ENCODE peak calls at places on chromosomes 11 and 22, in six cellular contexts. X is WTC11, C is stomach, T is ovary, R is AG09319, B is mesothelial cell of epicardium. O is an unnamed sample.
A peak's percentile ranks its signal among the peaks of the same experiment; 100 is the strongest.

GRCh38 chr11:129803533-129803932 is 12.1 kb upstream of the TMEM45B start:
- DNase-seq in X (no peak), C (no peak), T (no peak), R (no peak), B (no peak), O (peak; percentile 74)

GRCh38 chr22:28670153-28670552 is 9.5 kb downstream of the TTC28 start:
- DNase-seq in X (no peak), C (no peak), T (no peak), R (no peak), B (no peak), O (no peak)

GRCh38 chr11:118338637-118339061 is 3.9 kb downstream of the CD3D start:
- DNase-seq in X (no peak), C (peak; percentile 66), T (no peak), R (no peak), B (no peak), O (no peak)

GRCh38 chr22:24112188-24112587 is 69.1 kb upstream of the SUSD2 start:
- DNase-seq in X (no peak), C (no peak), T (no peak), R (no peak), B (no peak), O (no peak)

GRCh38 chr11:116975661-116976060 is 122.6 kb downstream of the SIK3 start:
- DNase-seq in X (no peak), C (no peak), T (no peak), R (no peak), B (no peak), O (no peak)

GRCh38 chr22:22759371-22759770 is 115.0 kb downstream of the GGTLC2 start:
- DNase-seq in X (no peak), C (no peak), T (no peak), R (no peak), B (no peak), O (no peak)

GRCh38 chr11:111402411-111402810 is 23.3 kb upstream of the POU2AF1 start:
- DNase-seq in X (no peak), C (peak; percentile 56), T (no peak), R (no peak), B (no peak), O (no peak)

GRCh38 chr11:69356703-69357457 is 62.9 kb downstream of the MYEOV start:
- DNase-seq in X (no peak), C (peak; percentile 15), T (no peak), R (no peak), B (no peak), O (peak; percentile 32)

GRCh38 chr11:130037881-130038601 is 31.7 kb upstream of the APLP2 start:
- DNase-seq in X (no peak), C (no peak), T (no peak), R (no peak), B (no peak), O (peak; percentile 55)

DNA sequence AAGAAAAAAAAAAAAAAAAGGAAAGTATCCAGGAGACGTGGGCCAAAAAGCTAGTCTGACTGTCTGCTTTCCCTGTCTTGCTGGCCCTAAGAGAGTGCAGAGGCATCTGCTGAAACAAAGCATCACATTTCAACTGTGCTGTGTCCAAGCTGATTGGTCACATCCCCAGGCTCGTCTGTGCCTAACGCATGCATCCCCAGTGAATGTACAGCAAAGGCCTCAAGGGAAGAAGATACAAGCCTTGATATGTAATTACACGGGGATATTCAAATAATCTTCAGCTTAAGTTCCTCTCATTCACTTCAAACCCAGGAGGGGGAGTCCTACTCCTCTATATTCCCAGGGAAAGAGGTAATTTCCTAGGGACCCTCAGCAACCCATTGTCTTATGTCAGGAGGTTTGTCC is 5.4 kb upstream of the SORL1 start:
- DNase-seq in X (no peak), C (no peak), T (no peak), R (no peak), B (no peak), O (no peak)
- TF ChIP-seq CTCF in X (no peak), C (no peak), T (no peak), R (peak; percentile 11), B (no peak), O (peak; percentile 55)

DNA sequence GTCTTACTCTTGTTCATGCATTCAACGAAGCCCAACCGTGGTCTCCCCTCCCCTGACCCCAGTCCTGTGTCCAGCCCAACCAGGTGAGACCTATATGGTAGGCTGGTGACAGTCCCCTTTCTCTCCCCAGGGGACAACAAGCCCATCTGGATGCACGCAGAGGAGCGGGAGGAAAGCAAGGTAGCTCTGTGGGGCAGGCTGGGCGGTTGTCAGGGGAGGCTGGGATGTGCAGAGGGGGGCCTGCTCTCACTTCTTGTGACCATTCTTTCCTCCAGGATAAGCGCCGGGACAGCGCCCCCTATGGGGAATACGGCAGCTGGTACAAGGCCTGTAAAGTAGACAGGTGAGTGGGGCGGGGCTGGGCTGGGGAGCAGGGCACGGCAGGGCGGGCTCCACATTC is 3.5 kb upstream of the RAB1B start:
- DNase-seq in X (peak; percentile 90), C (peak; percentile 36), T (no peak), R (no peak), B (no peak), O (peak; percentile 90)
- TF ChIP-seq CTCF in X (peak; percentile 84), C (peak; percentile 24), T (no peak), R (peak; percentile 25), B (peak; percentile 43), O (peak; percentile 77)

DNA sequence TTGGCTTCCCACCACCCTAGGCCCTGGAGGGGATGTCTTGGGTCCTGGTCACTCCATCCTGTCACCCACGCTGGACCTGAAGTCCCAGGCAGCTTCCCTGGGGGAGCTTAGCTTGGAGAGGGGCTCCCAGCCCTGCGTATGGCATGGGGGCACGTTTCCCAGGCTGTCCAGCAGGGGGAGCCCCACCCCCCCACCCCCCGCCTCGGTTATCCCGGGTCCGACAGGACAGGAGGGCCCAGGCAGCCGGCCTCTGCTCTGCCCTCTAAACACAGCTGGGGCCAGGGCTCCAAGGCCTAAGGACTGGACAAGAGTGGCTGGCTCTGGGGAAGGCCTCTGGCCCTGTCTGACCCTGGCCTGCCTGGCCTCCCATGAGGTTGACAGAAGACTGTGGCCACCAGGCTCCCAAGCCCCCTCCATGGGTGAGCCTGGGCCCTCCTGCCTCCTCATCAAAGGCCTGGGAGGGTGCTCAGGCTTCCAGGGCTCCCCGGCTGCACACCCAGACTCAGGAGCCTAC is 104.8 kb downstream of the NECTIN1 start:
- DNase-seq in X (no peak), C (no peak), T (no peak), R (no peak), B (no peak), O (peak; percentile 87)
- TF ChIP-seq CTCF in X (peak; percentile 90), C (peak; percentile 55), T (no peak), R (peak; percentile 30), B (peak; percentile 64), O (peak; percentile 92)

GRCh38 chr22:19718255-19719054 is 4.2 kb downstream of the SEPTIN5 start:
- DNase-seq in X (no peak), C (no peak), T (no peak), R (no peak), B (no peak), O (no peak)
- TF ChIP-seq CTCF in X (no peak), C (peak; percentile 20), T (no peak), R (no peak), B (peak; percentile 42), O (no peak)

O was measured in endodermal cell.